ENCODE peak calls at places on chromosome 14, in seven cellular contexts. J is A549, N is hypothalamus, P is brain microvascular endothelial cell, S is neural progenitor cell, E is MV-4-11, M is BE2C. H is an unnamed sample.

GRCh38 chr14:40003773-40004172 is 571.5 kb upstream of the FBXO33 start:
- DNase-seq in E (no peak), P (no peak), J (no peak), M (no peak), S (no peak), N (no peak), H (no peak)

GRCh38 chr14:104138098-104138890 is at the start of gene KIF26A:
- DNase-seq in S (peak), M (peak), J (peak), P (no peak), N (no peak), E (no peak), H (no peak)

GRCh38 chr14:89196561-89196960 is 220.5 kb downstream of the FOXN3 start:
- DNase-seq in P (no peak), M (no peak), J (no peak), N (no peak), S (no peak), E (no peak), H (no peak)

GRCh38 chr14:30108975-30109700 is 181.5 kb upstream of the PRKD1 start:
- DNase-seq in J (no peak), S (no peak), M (no peak), P (no peak), E (no peak), N (no peak), H (peak)

GRCh38 chr14:22854963-22855724 is 16.4 kb upstream of the LRP10 start:
- DNase-seq in P (no peak), S (no peak), M (no peak), E (no peak), N (no peak), J (no peak), H (no peak)

GRCh38 chr14:95052016-95052585 is 105.2 kb downstream of the DICER1 start:
- DNase-seq in J (no peak), E (no peak), P (no peak), S (no peak), M (no peak), N (no peak), H (no peak)

GRCh38 chr14:92266216-92266615 is 56.7 kb upstream of the SLC24A4 start:
- DNase-seq in S (no peak), E (no peak), M (no peak), J (no peak), P (no peak), N (no peak), H (no peak)

GRCh38 chr14:98877065-98877464 is 394.9 kb downstream of the BCL11B start:
- DNase-seq in J (no peak), M (no peak), S (no peak), E (no peak), P (no peak), N (no peak), H (no peak)

GRCh38 chr14:105436891-105437722 is 17.5 kb downstream of the MTA1 start:
- DNase-seq in S (no peak), E (no peak), J (no peak), P (no peak), M (peak), N (no peak), H (no peak)

H was measured in skeletal muscle cell.